ENCODE peak calls at places on chromosomes 4 and X, in four cellular contexts. T, H, L and Q are unnamed samples.

GRCh38 chr4:6620296-6620695 is 20.2 kb upstream of the MRFAP1 start:
- DNase-seq in T (no peak), L (no peak), H (no peak), Q (no peak)

GRCh38 chr4:94419956-94420355 is 31.8 kb upstream of the PDLIM5 start:
- DNase-seq in L (no peak), H (no peak), T (no peak), Q (peak)

GRCh38 chr4:17164656-17165055 is 266.2 kb upstream of the LDB2 start:
- DNase-seq in T (no peak), H (no peak), L (no peak), Q (no peak)

GRCh38 chrX:153474718-153475117 is 4.3 kb upstream of the HAUS7 start:
- DNase-seq in L (peak), T (peak), H (no peak), Q (peak)

GRCh38 chr4:55032788-55033187 is 92.6 kb downstream of the KDR start:
- DNase-seq in L (no peak), H (no peak), T (no peak), Q (no peak)

GRCh38 chrX:106177106-106177981 is 9.2 kb downstream of the PWWP3B start:
- DNase-seq in T (no peak), H (no peak), L (peak), Q (no peak)

GRCh38 chrX:28625223-28625622 is 38.0 kb downstream of the IL1RAPL1 start:
- DNase-seq in H (no peak), T (no peak), L (no peak), Q (no peak)

GRCh38 chr4:146916479-146917076 is 29.1 kb downstream of the TTC29 start:
- DNase-seq in H (peak), L (no peak), T (no peak), Q (peak)

DNA sequence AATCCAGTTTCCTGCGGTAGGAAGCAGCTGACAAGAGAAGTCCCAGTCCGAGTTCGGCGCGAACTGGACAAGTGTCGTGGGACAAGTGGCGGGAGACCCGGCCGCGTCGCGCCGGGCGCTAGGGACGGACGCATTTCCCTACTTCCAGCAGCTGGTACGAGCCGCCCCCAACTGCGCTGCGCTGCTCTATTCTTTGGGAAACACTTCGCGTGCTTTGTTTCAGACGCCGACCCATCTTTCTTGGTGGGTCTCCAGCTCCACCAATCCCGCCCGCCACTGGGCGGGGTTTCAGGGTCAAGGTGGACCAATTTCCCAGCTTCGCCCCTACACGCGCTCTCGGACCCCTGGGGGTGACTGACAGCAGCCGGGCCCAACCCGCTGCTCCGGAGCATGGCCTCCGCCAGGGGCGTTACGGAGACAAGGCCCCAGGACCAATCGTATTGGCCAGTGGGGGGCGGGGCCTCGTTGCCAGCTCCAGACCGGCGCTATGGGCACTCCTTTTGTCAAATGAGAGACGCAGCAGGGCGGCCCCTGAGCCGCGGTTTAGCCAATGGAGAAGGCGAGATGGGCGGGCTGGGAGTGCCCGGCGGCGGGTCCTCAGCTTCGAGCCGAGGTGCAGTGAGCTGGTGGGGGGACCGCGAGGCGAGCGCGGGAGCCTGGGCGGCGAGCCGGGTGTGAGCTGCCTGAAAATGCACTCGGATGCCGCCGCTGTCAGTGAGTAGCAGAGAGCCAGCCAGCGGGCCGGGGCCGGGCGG is at the start of gene DCUN1D4:
- DNase-seq in T (peak), H (peak), L (peak), Q (peak)
- TF ChIP-seq CTCF in T (no peak), H (no peak), L (no peak), Q (no peak)

GRCh38 chr4:58760100-58760499 is 1649.9 kb upstream of the IGFBP7 start:
- DNase-seq in L (no peak), H (no peak), T (no peak), Q (no peak)
- H3K27ac ChIP-seq in L (no peak), H (no peak), T (no peak), Q (no peak)

GRCh38 chrX:107630031-107630689 is 1.9 kb downstream of the PRPS1 start:
- DNase-seq in L (no peak), H (no peak), T (no peak), Q (no peak)

GRCh38 chrX:107626916-107627315 is 1.4 kb upstream of the PRPS1 start:
- DNase-seq in T (no peak), L (no peak), H (no peak), Q (no peak)

GRCh38 chrX:107628662-107629532 is 587 bp downstream of the PRPS1 start:
- DNase-seq in T (peak), H (peak), L (no peak), Q (peak)

GRCh38 chrX:107627792-107628661 is at the start of gene PRPS1:
- DNase-seq in T (peak), H (peak), L (peak), Q (peak)

GRCh38 chrX:107629533-107629909 is 1.2 kb downstream of the PRPS1 start:
- DNase-seq in T (no peak), H (peak), L (no peak), Q (peak)
- TF ChIP-seq CTCF in T (no peak), H (peak), L (no peak), Q (peak)

DNA sequence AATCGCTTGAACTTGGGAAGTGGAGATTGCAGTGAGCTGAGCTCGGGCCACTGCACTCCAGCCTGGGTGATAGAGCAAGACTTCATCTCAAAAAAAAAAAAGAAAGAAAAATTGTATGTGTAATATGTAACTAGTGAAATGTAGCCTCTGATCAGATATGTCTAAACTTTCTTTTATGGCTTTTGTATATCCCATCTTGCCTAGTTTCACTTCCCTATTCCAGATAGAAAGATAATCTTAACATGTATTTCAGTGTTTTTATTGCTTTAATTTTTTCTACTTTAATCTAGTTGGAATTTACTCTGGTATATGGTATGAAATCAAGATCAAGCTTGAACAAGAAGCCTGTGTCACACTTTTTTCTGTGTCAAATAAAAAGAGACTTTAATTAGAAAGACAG is 1.9 kb upstream of the ZNF41 start:
- DNase-seq in L (no peak), T (no peak), H (no peak), Q (no peak)
- H3K27ac ChIP-seq in L (no peak), T (no peak), H (no peak), Q (peak)

GRCh38 chrX:107429090-107429489 is 20.4 kb upstream of the FRMPD3 start:
- DNase-seq in T (no peak), H (no peak), L (no peak), Q (no peak)
- TF ChIP-seq CTCF in T (no peak), H (peak), L (peak), Q (no peak)

GRCh38 chrX:6223516-6223915 is 5.2 kb downstream of the NLGN4X start:
- DNase-seq in H (no peak), T (no peak), L (no peak), Q (no peak)

GRCh38 chrX:6227445-6227820 is 1.2 kb downstream of the NLGN4X start:
- DNase-seq in T (no peak), H (no peak), L (no peak), Q (no peak)

GRCh38 chrX:6226646-6227444 is 1.8 kb downstream of the NLGN4X start:
- DNase-seq in H (no peak), T (no peak), L (peak), Q (no peak)

GRCh38 chrX:6226053-6226645 is 2.5 kb downstream of the NLGN4X start:
- DNase-seq in L (peak), H (no peak), T (no peak), Q (no peak)

GRCh38 chrX:6225307-6226052 is 3.2 kb downstream of the NLGN4X start:
- DNase-seq in H (no peak), L (no peak), T (no peak), Q (no peak)
- H3K27ac ChIP-seq in H (no peak), L (no peak), T (no peak), Q (no peak)

GRCh38 chr4:58061967-58062366 is 951.8 kb upstream of the IGFBP7 start:
- DNase-seq in L (no peak), H (no peak), T (no peak), Q (no peak)
- TF ChIP-seq CTCF in L (no peak), H (no peak), T (no peak), Q (no peak)

GRCh38 chrX:100682939-100683338 is 38.9 kb downstream of the SRPX2 start:
- DNase-seq in H (no peak), T (no peak), L (no peak), Q (no peak)

GRCh38 chrX:100687128-100687527 is 43.1 kb downstream of the SRPX2 start:
- DNase-seq in H (no peak), T (no peak), L (no peak), Q (no peak)

GRCh38 chrX:100687546-100687945 is 43.5 kb downstream of the SRPX2 start:
- DNase-seq in L (no peak), H (no peak), T (no peak), Q (no peak)

GRCh38 chrX:100685997-100686305 is 42.0 kb downstream of the SRPX2 start:
- DNase-seq in H (no peak), T (no peak), L (no peak), Q (no peak)

GRCh38 chrX:100685284-100685996 is 41.4 kb downstream of the SRPX2 start:
- DNase-seq in H (peak), L (no peak), T (peak), Q (peak)
- H3K27ac ChIP-seq in H (no peak), L (no peak), T (no peak), Q (no peak)

GRCh38 chrX:1246816-1247215 is 21.8 kb upstream of the CSF2RA start:
- DNase-seq in T (peak), H (peak), L (peak), Q (peak)
- TF ChIP-seq CTCF in T (peak), H (peak), L (peak), Q (peak)